ENCODE peak calls at places on chromosomes 7 and 10, in eight cellular contexts. N is CD8-positive, alpha-beta T cell; D is A549; B is SK-N-SH; R is breast epithelium; M is MM.1S; F is prostate gland; K is psoas muscle. G is an unnamed sample.

GRCh38 chr10:25061125-25061524 is 44.7 kb downstream of the THNSL1 start:
- DNase-seq in D (no peak), B (no peak), M (no peak), F (no peak), R (no peak), K (no peak), N (no peak), G (no peak)

GRCh38 chr7:35015346-35015859 is 21.9 kb downstream of the DPY19L1 start:
- DNase-seq in F (no peak), K (no peak), R (no peak), B (no peak), N (no peak), M (no peak), D (no peak), G (no peak)

GRCh38 chr10:96129387-96130325 is at the start of gene ZNF518A:
- DNase-seq in D (peak; percentile 87), B (peak; percentile 88), F (peak; percentile 90), M (peak; percentile 97), R (peak; percentile 81), K (peak; percentile 91), N (peak; percentile 81), G (peak; percentile 97)

GRCh38 chr7:55036958-55037357 is 18.1 kb downstream of the EGFR start:
- DNase-seq in M (no peak), D (no peak), R (no peak), K (no peak), N (no peak), B (peak; percentile 44), F (no peak), G (no peak)

GRCh38 chr7:46153951-46154787 is 233.1 kb upstream of the IGFBP3 start:
- DNase-seq in N (no peak), R (no peak), F (no peak), M (peak; percentile 91), D (no peak), K (peak; percentile 20), B (no peak), G (no peak)

GRCh38 chr10:92757066-92757716 is 67.4 kb downstream of the HHEX start:
- DNase-seq in D (peak; percentile 46), M (peak; percentile 79), R (peak; percentile 90), N (no peak), F (peak; percentile 61), K (peak; percentile 67), B (no peak), G (peak; percentile 22)

GRCh38 chr7:14900051-14900450 is 2.5 kb downstream of the DGKB start:
- DNase-seq in B (no peak), R (no peak), K (no peak), F (no peak), D (no peak), M (no peak), N (no peak), G (no peak)

GRCh38 chr10:110387983-110388681 is 83.4 kb upstream of the SMNDC1 start:
- DNase-seq in M (peak; percentile 67), K (no peak), D (no peak), F (no peak), R (no peak), B (no peak), N (no peak), G (no peak)

GRCh38 chr7:142516038-142516501 is 233.2 kb upstream of the PRSS1 start:
- DNase-seq in K (no peak), M (peak; percentile 83), R (no peak), B (peak; percentile 69), D (peak; percentile 38), F (peak; percentile 48), N (no peak), G (peak; percentile 32)

GRCh38 chr10:49296382-49296781 is 2.6 kb upstream of the C10orf71 start:
- DNase-seq in R (no peak), K (peak; percentile 40), M (no peak), F (no peak), B (no peak), N (no peak), D (no peak), G (no peak)

GRCh38 chr7:41890631-41891265 is 187.9 kb upstream of the INHBA start:
- DNase-seq in N (no peak), M (no peak), K (no peak), B (no peak), D (no peak), R (no peak), F (no peak), G (no peak)

GRCh38 chr10:84845628-84846261 is 517.4 kb downstream of the CCSER2 start:
- DNase-seq in B (peak; percentile 50), F (no peak), N (no peak), K (no peak), M (peak; percentile 41), R (no peak), D (no peak), G (peak; percentile 39)

GRCh38 chr7:69826283-69826682 is 228.0 kb downstream of the AUTS2 start:
- DNase-seq in N (no peak), B (no peak), D (no peak), M (no peak), R (no peak), F (no peak), K (no peak), G (no peak)

GRCh38 chr7:69823151-69823744 is 225.0 kb downstream of the AUTS2 start:
- DNase-seq in K (no peak), B (no peak), R (no peak), M (no peak), N (no peak), D (no peak), F (no peak), G (no peak)

GRCh38 chr7:69820479-69821192 is 222.4 kb downstream of the AUTS2 start:
- DNase-seq in F (no peak), R (no peak), M (no peak), K (no peak), B (no peak), D (no peak), N (no peak), G (no peak)

GRCh38 chr7:69827140-69827919 is 229.1 kb downstream of the AUTS2 start:
- DNase-seq in R (no peak), F (no peak), K (no peak), D (no peak), B (no peak), N (no peak), M (no peak), G (no peak)

DNA sequence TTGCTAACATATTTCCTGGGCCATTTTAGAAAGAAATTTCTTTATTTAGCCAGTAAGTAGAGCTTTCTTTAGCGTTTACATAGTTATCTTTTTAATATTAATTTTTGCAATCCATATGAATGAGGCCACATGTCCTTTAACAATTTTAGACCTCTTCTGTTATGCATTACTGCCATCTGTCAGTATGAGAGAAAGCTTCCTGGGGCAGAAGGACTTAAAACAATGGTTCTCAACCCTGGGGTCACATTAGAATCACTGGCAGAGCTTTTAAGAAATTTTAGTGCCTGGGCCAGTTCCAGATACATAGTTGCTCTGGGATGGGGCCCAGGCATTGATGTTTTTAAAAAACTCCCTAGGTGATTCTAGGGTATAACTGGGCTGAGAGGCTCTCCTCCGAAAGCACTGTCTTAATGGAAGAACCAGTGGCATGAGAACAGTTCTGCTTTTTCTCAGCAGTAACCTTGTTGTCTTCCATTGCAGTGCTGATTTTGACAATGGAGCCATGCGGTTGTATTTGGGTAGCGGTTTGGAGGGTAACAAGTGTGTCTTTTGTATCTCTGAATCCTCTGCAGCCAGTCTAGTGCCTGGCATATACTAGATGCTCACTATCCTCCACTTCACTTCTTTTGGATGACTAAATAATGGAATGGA is 226.9 kb downstream of the AUTS2 start:
- DNase-seq in N (no peak), D (no peak), M (no peak), B (peak; percentile 70), F (no peak), K (no peak), R (no peak), G (no peak)
- TF ChIP-seq CTCF in N (no peak), D (no peak), M (no peak), B (peak; percentile 40), F (no peak), K (peak; percentile 21), R (no peak), G (no peak)

GRCh38 chr7:107889992-107890391 is 991 bp upstream of the DLD start:
- DNase-seq in N (no peak), R (no peak), D (no peak), F (no peak), M (no peak), B (peak; percentile 72), K (no peak), G (no peak)
- H3K4me3 ChIP-seq in N (no peak overlapping the region), R (no peak overlapping the region), D (no peak overlapping the region), F (no peak overlapping the region), M (peak overlapping the region; percentile 79), B (no peak overlapping the region), K (peak overlapping the region; percentile 82), G (no peak overlapping the region)

GRCh38 chr10:58568428-58568935 is 55.8 kb downstream of the BICC1 start:
- DNase-seq in K (no peak), N (no peak), F (no peak), R (no peak), D (no peak), M (no peak), B (no peak), G (no peak)
- H3K27ac ChIP-seq in K (no peak overlapping the region), N (no peak overlapping the region), F (no peak overlapping the region), R (peak overlapping the region; percentile 56), D (no peak overlapping the region), M (no peak overlapping the region), B (no peak overlapping the region), G (no peak overlapping the region)

DNA sequence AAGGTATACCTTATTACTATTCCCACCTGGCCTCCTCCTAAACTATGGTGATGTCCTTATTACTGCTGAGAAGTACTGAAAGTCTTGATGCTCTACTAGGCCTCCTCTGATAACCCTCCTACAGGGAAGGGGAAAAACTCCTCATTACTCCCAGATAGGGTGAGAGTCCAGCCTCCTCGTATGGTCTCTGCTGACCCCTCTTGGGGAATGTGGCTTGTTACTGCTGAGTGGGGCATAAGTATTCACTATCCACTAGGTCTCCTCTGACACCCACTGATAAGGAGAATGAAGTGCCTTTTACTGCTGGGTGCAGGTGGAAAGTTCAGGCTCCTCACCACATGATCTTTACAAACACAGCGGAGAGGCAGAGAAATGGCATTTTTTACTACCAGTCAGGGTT is 222.9 kb downstream of the CHRM2 start:
- DNase-seq in M (no peak), D (no peak), N (no peak), R (no peak), F (no peak), B (peak; percentile 56), K (no peak), G (no peak)
- TF ChIP-seq CTCF in M (peak; percentile 10), D (no peak), N (no peak), R (no peak), F (no peak), B (peak; percentile 37), K (no peak), G (no peak)

DNA sequence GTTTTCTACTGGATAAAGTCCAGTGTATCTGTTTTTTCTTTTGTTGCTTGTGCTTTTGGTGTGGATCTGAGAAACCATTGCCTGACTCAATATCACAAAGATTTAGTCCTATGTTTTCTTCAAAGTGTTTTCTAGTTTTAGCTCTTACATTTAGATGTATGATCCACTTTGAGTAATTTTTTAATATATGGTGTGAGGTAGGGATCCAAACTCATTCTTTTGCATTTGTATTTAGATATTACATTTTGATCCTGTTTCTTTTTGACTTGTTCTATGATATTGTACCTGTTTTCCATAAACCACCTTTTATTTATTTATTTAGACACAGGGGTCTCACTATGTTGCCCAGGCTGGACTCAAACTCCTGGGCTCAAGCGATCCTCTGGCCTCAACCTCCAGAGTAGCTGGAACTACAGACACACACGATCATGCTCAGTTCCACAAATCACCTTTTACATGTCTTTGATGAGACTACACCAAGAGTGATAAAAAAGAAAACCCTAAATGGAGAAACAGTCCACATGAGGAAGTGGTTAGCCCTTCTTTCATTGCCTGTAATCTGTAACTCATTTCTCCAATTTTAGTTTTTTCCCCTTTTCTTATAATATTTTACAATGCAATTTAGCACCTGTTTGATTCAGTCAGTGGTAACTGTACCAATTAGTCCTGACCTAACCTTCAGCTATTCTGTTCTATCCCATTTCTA is 86.0 kb downstream of the SLC37A3 start:
- DNase-seq in R (no peak), D (no peak), F (no peak), M (no peak), B (no peak), N (no peak), K (no peak), G (no peak)
- H3K4me3 ChIP-seq in R (no peak overlapping the region), D (no peak overlapping the region), F (no peak overlapping the region), M (no peak overlapping the region), B (no peak overlapping the region), N (no peak overlapping the region), K (no peak overlapping the region), G (no peak overlapping the region)